ENCODE peak calls at places on chromosomes 5 and 9, in nine cellular contexts. L is NCI-H2081; M is naive thymus-derived CD8-positive, alpha-beta T cell; Q is NCI-H2029; Y is NCI-H345; V is AG08396; J is EH; U is progenitor cell of endocrine pancreas; Z is adipocyte. G is an unnamed sample.

GRCh38 chr9:95206143-95206542 is 111.4 kb downstream of the FANCC start:
- DNase-seq in L (no peak), M (no peak), Q (no peak), Y (no peak), V (peak), J (peak), U (no peak), Z (peak), G (peak)

GRCh38 chr5:147234098-147234824 is 565 bp upstream of the STK32A start:
- DNase-seq in L (no peak), M (no peak), Q (no peak), Y (peak), V (no peak), J (no peak), U (no peak), Z (no peak), G (no peak)

GRCh38 chr9:114098660-114099522 is at the start of gene KIF12:
- DNase-seq in L (peak), M (peak), Q (peak), Y (peak), V (peak), J (no peak), U (peak), Z (peak), G (peak)

GRCh38 chr5:57338068-57338848 is 144.4 kb downstream of the ACTBL2 start:
- DNase-seq in L (peak), M (no peak), Q (no peak), Y (no peak), V (no peak), J (peak), U (no peak), Z (no peak), G (no peak)

GRCh38 chr5:132193165-132193694 is 34.4 kb downstream of the P4HA2 start:
- DNase-seq in L (no peak), M (no peak), Q (no peak), Y (no peak), V (no peak), J (no peak), U (no peak), Z (no peak), G (no peak)

GRCh38 chr9:97554566-97555075 is 53.2 kb downstream of the TMOD1 start:
- DNase-seq in L (no peak), M (no peak), Q (no peak), Y (no peak), V (no peak), J (no peak), U (no peak), Z (no peak), G (no peak)

GRCh38 chr5:141805874-141806273 is 72.3 kb downstream of the PCDH1 start:
- DNase-seq in L (no peak), M (no peak), Q (no peak), Y (no peak), V (no peak), J (no peak), U (no peak), Z (no peak), G (no peak)

GRCh38 chr9:131521822-131522221 is 9.2 kb downstream of the UCK1 start:
- DNase-seq in L (no peak), M (no peak), Q (no peak), Y (no peak), V (no peak), J (no peak), U (no peak), Z (no peak), G (no peak)

GRCh38 chr5:128904815-128905214 is 60.5 kb upstream of the SLC27A6 start:
- DNase-seq in L (no peak), M (no peak), Q (no peak), Y (no peak), V (no peak), J (no peak), U (no peak), Z (peak), G (no peak)

GRCh38 chr5:177023247-177023703 is 779 bp downstream of the ZNF346 start:
- DNase-seq in L (no peak), M (no peak), Q (no peak), Y (no peak), V (peak), J (peak), U (no peak), Z (no peak), G (peak)

G was measured in AG08395.